ENCODE peak calls at places on chromosome 9, in nine cellular contexts. N, P, D, S, X, A, U, R and K are unnamed samples.

GRCh38 chr9:76615149-76615548 is 149.1 kb upstream of the PCA3 start:
- DNase-seq in N (no peak), P (no peak), D (no peak), S (no peak), X (no peak), A (no peak), U (no peak), R (no peak), K (peak; percentile 58)

GRCh38 chr9:127854169-127854833 is at the start of gene ENG:
- DNase-seq in N (no peak), P (peak; percentile 66), D (peak; percentile 94), S (peak; percentile 86), X (no peak), A (peak; percentile 90), U (peak; percentile 60), R (no peak), K (no peak)

GRCh38 chr9:117772960-117773359 is 68.8 kb downstream of the TLR4 start:
- DNase-seq in N (no peak), P (no peak), D (no peak), S (no peak), X (no peak), A (no peak), U (peak; percentile 68), R (no peak), K (no peak)

GRCh38 chr9:32550046-32550608 is 2.0 kb upstream of the SMIM27 start:
- DNase-seq in N (no peak), P (no peak), D (no peak), S (no peak), X (no peak), A (no peak), U (peak; percentile 48), R (no peak), K (no peak)

GRCh38 chr9:126642009-126642744 is 28.4 kb downstream of the LMX1B start:
- DNase-seq in N (no peak), P (no peak), D (no peak), S (no peak), X (no peak), A (no peak), U (no peak), R (no peak), K (no peak)

GRCh38 chr9:91192379-91192775 is 169.3 kb downstream of the AUH start:
- DNase-seq in N (peak; percentile 37), P (peak; percentile 28), D (peak; percentile 51), S (no peak), X (no peak), A (no peak), U (no peak), R (no peak), K (no peak)

GRCh38 chr9:38253200-38253599 is 139.3 kb upstream of the ALDH1B1 start:
- DNase-seq in N (no peak), P (no peak), D (no peak), S (no peak), X (no peak), A (no peak), U (no peak), R (no peak), K (no peak)

GRCh38 chr9:117462926-117463325 is 48.1 kb upstream of the ASTN2 start:
- DNase-seq in N (no peak), P (no peak), D (no peak), S (no peak), X (no peak), A (no peak), U (no peak), R (no peak), K (no peak)

GRCh38 chr9:19229725-19230355 is 653 bp upstream of the DENND4C start:
- DNase-seq in N (no peak), P (no peak), D (peak; percentile 58), S (no peak), X (no peak), A (peak; percentile 41), U (peak; percentile 45), R (peak; percentile 78), K (peak; percentile 90)

GRCh38 chr9:124197177-124198095 is 60.3 kb upstream of the NEK6 start:
- DNase-seq in N (no peak), P (peak; percentile 57), D (peak; percentile 51), S (no peak), X (peak; percentile 65), A (no peak), U (no peak), R (no peak), K (no peak)

GRCh38 chr9:138068601-138069035 is 191.0 kb downstream of the CACNA1B start:
- DNase-seq in N (no peak), P (no peak), D (no peak), S (no peak), X (no peak), A (no peak), U (no peak), R (peak; percentile 41), K (no peak)

GRCh38 chr9:81002242-81002641 is 687.1 kb downstream of the TLE1 start:
- DNase-seq in N (no peak), P (no peak), D (no peak), S (no peak), X (no peak), A (no peak), U (no peak), R (no peak), K (no peak)

GRCh38 chr9:122248448-122248865 is 16.2 kb downstream of the RBM18 start:
- DNase-seq in N (no peak), P (no peak), D (no peak), S (no peak), X (no peak), A (no peak), U (no peak), R (no peak), K (no peak)

GRCh38 chr9:125759812-125760134 is 12.6 kb downstream of the PBX3 start:
- DNase-seq in N (no peak), P (no peak), D (peak; percentile 29), S (no peak), X (no peak), A (no peak), U (peak; percentile 39), R (no peak), K (no peak)

GRCh38 chr9:13971910-13972655 is 341.9 kb downstream of the NFIB start:
- DNase-seq in N (no peak), P (no peak), D (no peak), S (no peak), X (no peak), A (no peak), U (no peak), R (no peak), K (no peak)

GRCh38 chr9:77752566-77752965 is 104.4 kb upstream of the GNA14 start:
- DNase-seq in N (no peak), P (no peak), D (no peak), S (no peak), X (no peak), A (no peak), U (peak; percentile 96), R (no peak), K (no peak)

GRCh38 chr9:94926457-94926852 is 200.0 kb downstream of the AOPEP start:
- DNase-seq in N (no peak), P (no peak), D (no peak), S (no peak), X (no peak), A (no peak), U (no peak), R (no peak), K (no peak)

GRCh38 chr9:28365020-28365640 is 791.8 kb upstream of the C9orf72 start:
- DNase-seq in N (no peak), P (no peak), D (no peak), S (no peak), X (no peak), A (no peak), U (no peak), R (peak; percentile 38), K (peak; percentile 1)

GRCh38 chr9:115240676-115241075 is 122.7 kb upstream of the TNC start:
- DNase-seq in N (no peak), P (no peak), D (no peak), S (no peak), X (no peak), A (no peak), U (no peak), R (no peak), K (no peak)

GRCh38 chr9:128203842-128204551 is 818 bp downstream of the DNM1 start:
- DNase-seq in N (peak; percentile 93), P (no peak), D (peak; percentile 59), S (no peak), X (peak; percentile 50), A (peak; percentile 34), U (peak; percentile 29), R (peak; percentile 69), K (peak; percentile 37)

GRCh38 chr9:86795047-86795437 is 152.3 kb downstream of the GAS1 start:
- DNase-seq in N (no peak), P (peak; percentile 86), D (no peak), S (no peak), X (no peak), A (no peak), U (no peak), R (no peak), K (no peak)
- TF ChIP-seq CTCF in N (no peak), P (no peak), D (no peak), S (no peak), X (no peak), A (no peak), U (no peak), R (no peak), K (no peak)

DNA sequence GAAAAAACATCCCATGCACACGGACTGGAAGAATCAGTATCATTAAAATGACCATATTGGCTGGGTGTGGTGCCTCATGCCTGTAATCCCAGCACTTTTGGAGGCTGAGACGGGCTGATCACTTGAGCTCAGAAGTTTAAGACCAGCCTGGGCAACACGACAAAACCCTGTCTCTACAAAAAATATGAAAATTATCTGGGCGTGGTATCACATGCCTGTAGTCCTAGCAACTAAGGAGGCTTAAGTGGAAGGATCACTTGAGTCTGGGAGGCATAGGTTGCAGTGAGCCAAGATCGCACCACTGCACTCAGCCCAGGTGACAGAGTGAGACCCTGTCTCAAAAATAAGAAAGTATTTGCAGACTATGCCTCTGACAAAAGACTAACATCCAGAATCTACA is 68.4 kb downstream of the TTC39B start:
- DNase-seq in N (no peak), P (no peak), D (no peak), S (no peak), X (no peak), A (no peak), U (no peak), R (no peak), K (no peak)
- TF ChIP-seq CTCF in N (no peak), P (no peak), D (no peak), S (no peak), X (no peak), A (no peak), U (no peak), R (no peak), K (no peak)

GRCh38 chr9:133603165-133603927 is 5.8 kb downstream of the FAM163B start:
- DNase-seq in N (no peak), P (no peak), D (no peak), S (no peak), X (no peak), A (no peak), U (no peak), R (no peak), K (no peak)
- TF ChIP-seq CTCF in N (peak; percentile 5), P (no peak), D (no peak), S (no peak), X (no peak), A (no peak), U (no peak), R (no peak), K (no peak)

DNA sequence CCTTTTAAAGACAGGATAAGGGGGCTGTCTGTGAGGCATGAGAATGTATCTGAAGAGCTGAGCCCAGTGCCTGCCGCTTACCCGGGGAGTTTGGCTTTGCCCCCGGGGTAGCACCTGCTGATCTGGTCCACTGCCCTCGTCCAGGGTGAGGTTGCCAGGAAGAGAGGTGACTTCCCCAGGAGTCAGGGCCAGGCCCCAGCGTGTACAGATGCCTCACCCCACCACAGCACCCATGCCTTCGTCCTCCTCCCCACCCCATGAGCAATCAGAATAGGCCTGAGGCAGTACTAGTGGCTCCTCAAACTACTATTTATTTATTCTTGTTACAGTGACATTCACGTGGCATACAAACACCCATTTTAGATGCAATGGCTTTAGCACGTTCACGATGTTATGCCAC is 15.7 kb upstream of the AIF1L start:
- DNase-seq in N (no peak), P (no peak), D (no peak), S (no peak), X (no peak), A (no peak), U (no peak), R (no peak), K (no peak)
- TF ChIP-seq CTCF in N (no peak), P (no peak), D (no peak), S (no peak), X (no peak), A (no peak), U (no peak), R (no peak), K (no peak)